ENCODE peak calls at places on chromosomes 3 and 15, in eight cellular contexts. C is endodermal cell; W is CD8-positive, alpha-beta T cell; P is uterus; B is A549; V is WERI-Rb-1; Z is HCT116; L is psoas muscle. F is an unnamed sample.

GRCh38 chr3:29099775-29100174 is 181.1 kb upstream of the RBMS3 start:
- DNase-seq in C (no peak), W (no peak), P (no peak), B (no peak), V (no peak), Z (no peak), L (no peak), F (peak; percentile 18)

GRCh38 chr15:38002883-38003477 is 68.5 kb downstream of the TMCO5A start:
- DNase-seq in C (peak; percentile 89), W (no peak), P (no peak), B (no peak), V (peak; percentile 62), Z (peak; percentile 61), L (peak; percentile 31), F (peak; percentile 75)

GRCh38 chr15:58369261-58369699 is 62.5 kb upstream of the LIPC start:
- DNase-seq in C (no peak), W (no peak), P (no peak), B (no peak), V (no peak), Z (no peak), L (no peak), F (no peak)

GRCh38 chr3:30258426-30259392 is 347.7 kb upstream of the TGFBR2 start:
- DNase-seq in C (no peak), W (no peak), P (no peak), B (peak; percentile 59), V (no peak), Z (no peak), L (no peak), F (no peak)

GRCh38 chr3:59192473-59192872 is 142.6 kb upstream of the CFAP20DC start:
- DNase-seq in C (no peak), W (no peak), P (no peak), B (no peak), V (no peak), Z (no peak), L (no peak), F (no peak)

GRCh38 chr15:73781038-73781925 is 28.1 kb upstream of the INSYN1 start:
- DNase-seq in C (peak; percentile 79), W (no peak), P (no peak), B (peak; percentile 21), V (peak; percentile 45), Z (no peak), L (no peak), F (no peak)

GRCh38 chr15:68997050-68997449 is 17.4 kb upstream of the NOX5 start:
- DNase-seq in C (no peak), W (no peak), P (no peak), B (no peak), V (no peak), Z (no peak), L (no peak), F (no peak)

GRCh38 chr3:16251316-16252085 is 13.2 kb downstream of the DPH3 start:
- DNase-seq in C (no peak), W (no peak), P (no peak), B (no peak), V (no peak), Z (no peak), L (no peak), F (no peak)

GRCh38 chr15:40333922-40334492 is 6.7 kb downstream of the CCDC9B start:
- DNase-seq in C (no peak), W (peak; percentile 25), P (peak; percentile 51), B (no peak), V (peak; percentile 92), Z (no peak), L (peak; percentile 63), F (peak; percentile 94)

GRCh38 chr3:98901032-98901464 is 447 bp downstream of the DCBLD2 start:
- DNase-seq in C (peak; percentile 89), W (peak; percentile 13), P (peak; percentile 49), B (no peak), V (peak; percentile 72), Z (no peak), L (peak; percentile 44), F (peak; percentile 85)

GRCh38 chr15:88376574-88377174 is 90.5 kb downstream of the MRPL46 start:
- DNase-seq in C (no peak), W (no peak), P (no peak), B (no peak), V (no peak), Z (no peak), L (no peak), F (no peak)

GRCh38 chr3:134708671-134709070 is 57.8 kb upstream of the KY start:
- DNase-seq in C (no peak), W (no peak), P (no peak), B (no peak), V (no peak), Z (no peak), L (no peak), F (no peak)

GRCh38 chr3:136396916-136397315 is 146.8 kb downstream of the PCCB start:
- DNase-seq in C (no peak), W (no peak), P (no peak), B (no peak), V (no peak), Z (no peak), L (no peak), F (no peak)

GRCh38 chr3:194375473-194375872 is 5.9 kb upstream of the LRRC15 start:
- DNase-seq in C (peak; percentile 82), W (no peak), P (no peak), B (no peak), V (peak; percentile 89), Z (no peak), L (no peak), F (no peak)

GRCh38 chr3:55061619-55062018 is 133.8 kb upstream of the LRTM1 start:
- DNase-seq in C (no peak), W (no peak), P (no peak), B (no peak), V (no peak), Z (no peak), L (no peak), F (no peak)

GRCh38 chr3:64459711-64460110 is 228.1 kb downstream of the ADAMTS9 start:
- DNase-seq in C (no peak), W (no peak), P (no peak), B (no peak), V (no peak), Z (no peak), L (no peak), F (no peak)

GRCh38 chr15:20344601-20345400 is 196.8 kb downstream of the GOLGA6L6 start:
- DNase-seq in C (no peak), W (no peak), P (no peak), B (no peak), V (no peak), Z (no peak), L (no peak), F (peak; percentile 77)

GRCh38 chr3:13507247-13507790 is 27.2 kb downstream of the HDAC11 start:
- DNase-seq in C (no peak), W (no peak), P (no peak), B (no peak), V (no peak), Z (no peak), L (no peak), F (no peak)

GRCh38 chr3:135865085-135865484 is 100.4 kb upstream of the PPP2R3A start:
- DNase-seq in C (no peak), W (no peak), P (no peak), B (no peak), V (no peak), Z (no peak), L (no peak), F (no peak)

GRCh38 chr3:45677045-45677436 is 12.2 kb upstream of the SACM1L start:
- DNase-seq in C (no peak), W (peak; percentile 72), P (peak; percentile 82), B (peak; percentile 18), V (no peak), Z (no peak), L (peak; percentile 27), F (no peak)

GRCh38 chr15:50003786-50004334 is 115.2 kb downstream of the ATP8B4 start:
- DNase-seq in C (peak; percentile 97), W (peak; percentile 56), P (peak; percentile 78), B (peak; percentile 92), V (peak; percentile 87), Z (peak; percentile 80), L (peak; percentile 77), F (peak; percentile 93)

GRCh38 chr3:129534428-129535027 is 6.1 kb downstream of the RHO start:
- DNase-seq in C (peak; percentile 84), W (no peak), P (no peak), B (no peak), V (no peak), Z (no peak), L (no peak), F (no peak)

GRCh38 chr3:158768881-158769518 is 32.9 kb upstream of the MFSD1 start:
- DNase-seq in C (no peak), W (no peak), P (peak; percentile 63), B (no peak), V (no peak), Z (no peak), L (no peak), F (no peak)

GRCh38 chr3:131091768-131092167 is 65.1 kb downstream of the NEK11 start:
- DNase-seq in C (peak; percentile 49), W (no peak), P (no peak), B (no peak), V (no peak), Z (no peak), L (no peak), F (no peak)
- H3K27ac ChIP-seq in C (no peak overlapping the region), W (no peak overlapping the region), P (no peak overlapping the region), B (no peak overlapping the region), V (no peak overlapping the region), Z (no peak overlapping the region), L (no peak overlapping the region), F (no peak overlapping the region)

GRCh38 chr3:168872811-168873210 is 777.1 kb upstream of the GOLIM4 start:
- DNase-seq in C (no peak), W (no peak), P (no peak), B (no peak), V (no peak), Z (no peak), L (no peak), F (no peak)

GRCh38 chr3:168877899-168878298 is 782.2 kb upstream of the GOLIM4 start:
- DNase-seq in C (no peak), W (no peak), P (no peak), B (no peak), V (no peak), Z (no peak), L (no peak), F (no peak)

GRCh38 chr3:168878655-168879054 is 782.9 kb upstream of the GOLIM4 start:
- DNase-seq in C (no peak), W (no peak), P (no peak), B (no peak), V (no peak), Z (no peak), L (no peak), F (no peak)

GRCh38 chr3:168881804-168882203 is 781.7 kb downstream of the MECOM start:
- DNase-seq in C (no peak), W (no peak), P (no peak), B (no peak), V (no peak), Z (no peak), L (no peak), F (no peak)

GRCh38 chr3:168876346-168877035 is 780.8 kb upstream of the GOLIM4 start:
- DNase-seq in C (no peak), W (no peak), P (no peak), B (no peak), V (no peak), Z (no peak), L (no peak), F (no peak)
- H3K4me3 ChIP-seq in C (no peak overlapping the region), W (no peak overlapping the region), P (no peak overlapping the region), B (no peak overlapping the region), V (no peak overlapping the region), Z (no peak overlapping the region), L (no peak overlapping the region), F (no peak overlapping the region)

GRCh38 chr15:92812271-92812670 is 87.9 kb upstream of the CHD2 start:
- DNase-seq in C (no peak), W (no peak), P (peak; percentile 20), B (no peak), V (no peak), Z (no peak), L (no peak), F (no peak)
- H3K27ac ChIP-seq in C (no peak overlapping the region), W (no peak overlapping the region), P (no peak overlapping the region), B (peak overlapping the region; percentile 97), V (no peak overlapping the region), Z (no peak overlapping the region), L (peak overlapping the region; percentile 92), F (no peak overlapping the region)

GRCh38 chr15:75195122-75195765 is 6.4 kb upstream of the C15orf39 start:
- DNase-seq in C (peak; percentile 94), W (no peak), P (peak; percentile 48), B (no peak), V (peak; percentile 65), Z (no peak), L (no peak), F (no peak)
- H3K4me3 ChIP-seq in C (no peak overlapping the region), W (no peak overlapping the region), P (no peak overlapping the region), B (no peak overlapping the region), V (no peak overlapping the region), Z (no peak overlapping the region), L (no peak overlapping the region), F (no peak overlapping the region)